ENCODE peak calls at places on chromosomes 4 and X, in four cellular contexts. L is A549, I is upper lobe of left lung, Z is stomach. K is an unnamed sample.

GRCh38 chr4:1518997-1519700 is 112.9 kb upstream of the NKX1-1 start:
- DNase-seq in I (peak; percentile 67), Z (no peak), L (no peak), K (no peak)

GRCh38 chr4:95268819-95269565 is 279.8 kb downstream of the UNC5C start:
- DNase-seq in L (no peak), Z (no peak), I (no peak), K (no peak)

GRCh38 chr4:10753856-10754384 is 69.4 kb upstream of the CLNK start:
- DNase-seq in Z (no peak), L (no peak), I (no peak), K (no peak)

GRCh38 chrX:74521961-74522833 is 92.2 kb downstream of the RLIM start:
- DNase-seq in I (no peak), L (no peak), Z (no peak), K (no peak)

GRCh38 chr4:86685401-86685800 is 91.3 kb downstream of the PTPN13 start:
- DNase-seq in Z (no peak), I (no peak), L (peak; percentile 43), K (no peak)

GRCh38 chr4:56976878-56977320 is 507 bp downstream of the NOA1 start:
- DNase-seq in I (peak; percentile 94), L (peak; percentile 12), Z (peak; percentile 80), K (no peak)

GRCh38 chrX:22300130-22300529 is 27.4 kb downstream of the CBLL2 start:
- DNase-seq in L (peak; percentile 5), I (no peak), Z (no peak), K (no peak)

GRCh38 chr4:98055800-98056501 is 87.3 kb downstream of the STPG2 start:
- DNase-seq in L (no peak), I (peak; percentile 20), Z (no peak), K (no peak)

GRCh38 chr4:173171098-173171497 is 2.5 kb downstream of the GALNT7 start:
- DNase-seq in I (no peak), L (peak; percentile 38), Z (no peak), K (no peak)

GRCh38 chrX:100615015-100615414 is 21.6 kb downstream of the TSPAN6 start:
- DNase-seq in Z (no peak), L (peak; percentile 60), I (no peak), K (no peak)

GRCh38 chr4:3179126-3179706 is 69.7 kb upstream of the MSANTD1 start:
- DNase-seq in Z (peak; percentile 29), I (no peak), L (no peak), K (no peak)

GRCh38 chr4:54745031-54745770 is 87.4 kb downstream of the KIT start:
- DNase-seq in Z (no peak), L (no peak), I (no peak), K (no peak)

GRCh38 chrX:45295587-45295986 is 94.9 kb upstream of the DIPK2B start:
- DNase-seq in Z (no peak), I (no peak), L (peak; percentile 52), K (no peak)

GRCh38 chr4:7323872-7324650 is 110.7 kb downstream of the PSAPL1 start:
- DNase-seq in L (peak; percentile 77), I (no peak), Z (no peak), K (no peak)

GRCh38 chr4:8391071-8391470 is 49.5 kb downstream of the ACOX3 start:
- DNase-seq in I (no peak), Z (no peak), L (no peak), K (no peak)
- H3K27ac ChIP-seq in I (no peak overlapping the region), Z (no peak overlapping the region), L (no peak overlapping the region), K (no peak overlapping the region)

GRCh38 chr4:146522098-146522861 is 540 bp upstream of the SLC10A7 start:
- DNase-seq in L (peak; percentile 66), Z (peak; percentile 93), I (peak; percentile 95), K (peak; percentile 86)
- TF ChIP-seq POLR2A in L (peak; percentile 24), Z (peak; percentile 54), I (peak; percentile 60), K (no peak)

DNA sequence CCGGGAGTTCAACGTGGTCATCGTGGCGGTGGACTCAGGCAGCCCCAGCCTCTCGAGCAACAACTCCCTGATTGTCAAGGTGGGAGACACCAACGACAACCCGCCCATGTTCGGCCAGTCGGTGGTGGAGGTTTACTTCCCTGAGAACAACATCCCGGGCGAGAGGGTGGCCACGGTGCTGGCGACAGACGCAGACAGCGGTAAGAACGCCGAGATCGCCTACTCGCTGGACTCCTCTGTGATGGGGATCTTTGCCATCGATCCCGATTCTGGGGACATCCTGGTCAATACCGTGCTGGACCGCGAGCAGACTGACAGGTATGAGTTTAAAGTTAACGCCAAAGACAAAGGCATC is 2.7 kb downstream of the PCDH7 start:
- DNase-seq in Z (no peak), I (peak; percentile 46), L (no peak), K (no peak)
- H3K27ac ChIP-seq in Z (no peak overlapping the region), I (no peak overlapping the region), L (no peak overlapping the region), K (no peak overlapping the region)

GRCh38 chr4:112231779-112232713 is at the start of gene AP1AR:
- DNase-seq in L (peak; percentile 66), I (peak; percentile 97), Z (peak; percentile 78), K (peak; percentile 32)

GRCh38 chr4:112225157-112225556 is 6.4 kb upstream of the AP1AR start:
- DNase-seq in L (no peak), I (no peak), Z (no peak), K (no peak)

GRCh38 chr4:112236040-112236439 is 4.5 kb downstream of the AP1AR start:
- DNase-seq in Z (no peak), I (no peak), L (no peak), K (no peak)

GRCh38 chr4:112234952-112235609 is 3.5 kb downstream of the AP1AR start:
- DNase-seq in Z (peak; percentile 74), L (peak; percentile 69), I (no peak), K (peak; percentile 38)

DNA sequence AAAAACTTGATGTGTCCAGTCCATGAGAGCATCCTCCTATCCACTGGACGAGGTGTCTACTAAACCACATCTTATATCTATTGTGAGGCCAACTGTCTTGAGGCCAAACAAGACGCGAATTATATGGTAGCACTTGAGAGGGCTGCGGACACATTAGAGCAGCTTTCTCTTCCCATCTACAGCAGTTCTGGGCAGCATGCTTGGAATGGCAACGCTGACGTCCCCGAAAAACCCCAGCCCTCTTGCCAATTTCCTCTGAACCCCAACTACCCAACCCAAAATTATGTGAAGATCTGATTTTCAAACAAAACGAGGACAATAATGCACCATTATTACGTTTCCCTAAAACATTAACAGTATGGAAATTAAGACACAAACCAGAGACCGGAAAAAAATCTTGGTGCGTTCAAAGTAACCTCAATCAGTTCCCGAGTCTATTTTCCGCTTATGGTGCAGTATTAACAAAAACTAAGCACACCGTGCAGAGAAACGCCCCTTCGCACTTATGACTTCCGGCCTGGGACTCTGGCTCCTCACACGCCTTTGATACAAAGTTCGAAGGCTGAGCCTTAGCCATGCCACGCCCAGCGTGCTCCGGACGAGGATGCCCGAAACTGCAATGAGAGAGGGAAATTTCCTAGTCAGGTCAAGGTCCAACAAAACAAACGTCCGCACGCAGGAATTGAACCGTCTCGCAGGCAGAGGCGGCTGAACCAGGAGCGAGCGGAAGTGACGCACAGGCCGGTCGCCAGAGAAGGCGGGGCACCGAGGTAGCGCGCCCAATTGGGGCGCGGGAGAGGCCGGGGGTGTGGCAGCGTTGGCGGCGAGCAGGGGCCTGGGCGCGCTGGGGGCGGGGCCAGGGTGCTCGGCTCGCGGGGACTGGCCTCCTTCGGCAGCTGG is 458 bp upstream of the AP1AR start:
- DNase-seq in L (peak; percentile 96), Z (peak; percentile 98), I (peak; percentile 100), K (peak; percentile 92)
- TF ChIP-seq POLR2A in L (no peak), Z (no peak), I (no peak), K (peak; percentile 67)

GRCh38 chr4:87920478-87920877 is 55.0 kb upstream of the SPP1 start:
- DNase-seq in L (no peak), Z (no peak), I (no peak), K (no peak)
- H3K27ac ChIP-seq in L (no peak overlapping the region), Z (no peak overlapping the region), I (no peak overlapping the region), K (no peak overlapping the region)

DNA sequence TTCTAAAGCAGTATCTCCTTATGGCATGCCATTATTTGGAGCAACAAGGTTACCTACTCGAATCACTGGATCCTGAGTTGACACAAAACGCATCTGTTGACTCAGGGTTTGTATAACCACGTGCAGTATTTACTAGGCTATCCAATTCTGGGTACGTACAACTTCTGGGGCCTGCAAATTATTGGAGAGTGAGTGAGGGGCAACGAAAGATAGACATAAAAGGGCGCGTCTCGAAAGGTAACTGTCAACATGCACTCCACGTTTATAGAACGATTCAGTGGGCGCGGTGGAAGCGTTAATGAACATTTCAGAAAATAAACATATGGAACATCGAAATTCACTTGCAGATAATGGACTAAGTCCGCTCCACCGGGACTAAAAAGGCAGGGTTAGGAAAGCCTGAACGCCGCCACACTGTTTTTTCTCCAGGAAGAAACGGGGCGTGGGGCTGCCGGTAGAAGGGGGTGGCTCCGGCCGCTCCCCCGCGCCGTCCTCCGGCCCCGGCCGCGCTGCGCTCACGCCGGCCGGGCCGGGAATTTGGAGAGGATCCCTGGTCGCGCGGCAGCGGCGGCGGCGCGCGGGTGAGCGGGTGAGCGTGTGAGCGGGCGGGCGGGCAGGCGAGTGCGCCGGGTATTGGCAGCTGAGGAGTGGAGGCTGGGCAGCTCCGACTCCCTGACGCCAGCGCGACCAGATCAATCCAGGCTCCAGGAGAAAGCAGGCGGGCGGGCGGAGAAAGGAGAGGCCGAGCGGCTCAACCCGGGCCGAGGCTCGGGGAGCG is at the start of gene SMAD1:
- DNase-seq in L (peak; percentile 72), Z (peak; percentile 88), I (peak; percentile 96), K (peak; percentile 63)
- TF ChIP-seq POLR2A in L (peak; percentile 44), Z (no peak), I (peak; percentile 74), K (peak; percentile 57)

GRCh38 chrX:48910926-48911406 is 480 bp downstream of the SLC35A2 start:
- DNase-seq in Z (no peak), I (no peak), L (no peak), K (no peak)

GRCh38 chrX:48911407-48912182 is at the start of gene SLC35A2:
- DNase-seq in I (peak; percentile 91), Z (peak; percentile 88), L (peak; percentile 87), K (peak; percentile 71)

GRCh38 chrX:48908600-48908999 is 2.8 kb downstream of the SLC35A2 start:
- DNase-seq in L (no peak), I (no peak), Z (no peak), K (no peak)

GRCh38 chrX:48913605-48914366 is 2.3 kb upstream of the SLC35A2 start:
- DNase-seq in I (no peak), Z (no peak), L (no peak), K (no peak)

GRCh38 chrX:48909703-48910102 is 1.7 kb downstream of the SLC35A2 start:
- DNase-seq in I (no peak), Z (no peak), L (no peak), K (no peak)
- H3K27ac ChIP-seq in I (no peak overlapping the region), Z (no peak overlapping the region), L (no peak overlapping the region), K (no peak overlapping the region)

DNA sequence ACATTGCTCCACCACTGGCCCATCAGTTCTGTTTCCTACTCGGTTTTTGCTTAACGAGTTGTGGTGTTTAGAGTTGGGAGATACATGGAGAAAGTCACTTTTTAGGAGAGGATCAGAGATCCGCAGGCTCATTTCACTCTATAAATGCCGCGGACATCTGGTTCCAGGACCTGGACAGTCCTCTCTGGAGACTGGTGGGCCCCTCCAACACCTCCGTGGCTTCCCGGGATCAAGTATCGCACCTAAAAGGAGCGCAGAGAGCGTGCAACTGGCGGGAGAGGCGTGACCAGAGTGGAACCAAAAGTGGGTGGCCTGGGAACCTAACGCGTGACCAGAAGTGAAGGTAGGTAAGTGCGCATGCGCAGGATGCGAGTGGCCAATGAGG is 9.9 kb upstream of the CLTRN start:
- DNase-seq in Z (peak; percentile 98), I (no peak), L (peak; percentile 97), K (peak; percentile 88)
- TF ChIP-seq POLR2A in Z (no peak), I (no peak), L (peak; percentile 83), K (no peak)